ENCODE peak calls at places on chromosomes 12 and 14, in seven cellular contexts. One of them, this sample, is unnamed.

GRCh38 chr14:27077181-27077738 is 479.4 kb upstream of the NOVA1 start:
- DNase-seq in WTC11: no peak
- DNase-seq in BE2C: no peak
- DNase-seq in lower leg skin: no peak
- DNase-seq in neural crest cell: no peak
- DNase-seq in adrenal gland: no peak
- DNase-seq in endothelial cell of umbilical vein: no peak
- DNase-seq in this sample: no peak

GRCh38 chr12:109811624-109811995 is 21.6 kb downstream of the TRPV4 start:
- DNase-seq in lower leg skin: no peak
- DNase-seq in BE2C: no peak
- DNase-seq in adrenal gland: no peak
- DNase-seq in neural crest cell: no peak
- DNase-seq in endothelial cell of umbilical vein: no peak
- DNase-seq in WTC11: no peak
- DNase-seq in this sample: no peak

GRCh38 chr14:23119362-23120327 is 590 bp upstream of the CEBPE start:
- DNase-seq in WTC11: no peak
- DNase-seq in adrenal gland: no peak
- DNase-seq in neural crest cell: no peak
- DNase-seq in endothelial cell of umbilical vein: no peak
- DNase-seq in lower leg skin: no peak
- DNase-seq in BE2C: no peak
- DNase-seq in this sample: no peak

GRCh38 chr14:52551696-52552062 is 626 bp downstream of the TXNDC16 start:
- DNase-seq in lower leg skin: no peak
- DNase-seq in adrenal gland: no peak
- DNase-seq in WTC11: no peak
- DNase-seq in neural crest cell: no peak
- DNase-seq in endothelial cell of umbilical vein: peak; percentile 62
- DNase-seq in BE2C: peak; percentile 25
- DNase-seq in this sample: peak; percentile 44

GRCh38 chr12:130970165-130970907 is 16.6 kb downstream of the ADGRD1 start:
- DNase-seq in endothelial cell of umbilical vein: no peak
- DNase-seq in WTC11: no peak
- DNase-seq in neural crest cell: no peak
- DNase-seq in adrenal gland: no peak
- DNase-seq in BE2C: no peak
- DNase-seq in lower leg skin: peak; percentile 43
- DNase-seq in this sample: no peak

GRCh38 chr14:89060191-89060590 is 235.7 kb downstream of the TTC8 start:
- DNase-seq in lower leg skin: no peak
- DNase-seq in endothelial cell of umbilical vein: no peak
- DNase-seq in BE2C: no peak
- DNase-seq in WTC11: no peak
- DNase-seq in neural crest cell: no peak
- DNase-seq in adrenal gland: peak; percentile 23
- DNase-seq in this sample: peak; percentile 6

GRCh38 chr14:61438860-61439765 is 117.7 kb downstream of the PRKCH start:
- DNase-seq in WTC11: peak; percentile 28
- DNase-seq in adrenal gland: peak; percentile 32
- DNase-seq in BE2C: no peak
- DNase-seq in endothelial cell of umbilical vein: peak; percentile 91
- DNase-seq in neural crest cell: no peak
- DNase-seq in lower leg skin: peak; percentile 89
- DNase-seq in this sample: peak; percentile 82

GRCh38 chr14:53999061-53999488 is 42.5 kb upstream of the BMP4 start:
- DNase-seq in endothelial cell of umbilical vein: no peak
- DNase-seq in lower leg skin: no peak
- DNase-seq in neural crest cell: no peak
- DNase-seq in adrenal gland: no peak
- DNase-seq in WTC11: no peak
- DNase-seq in BE2C: no peak
- DNase-seq in this sample: peak; percentile 48

GRCh38 chr14:39266871-39267591 is 33.3 kb downstream of the MIA2 start:
- DNase-seq in adrenal gland: peak; percentile 83
- DNase-seq in WTC11: peak; percentile 82
- DNase-seq in neural crest cell: peak; percentile 75
- DNase-seq in BE2C: peak; percentile 83
- DNase-seq in lower leg skin: peak; percentile 95
- DNase-seq in endothelial cell of umbilical vein: peak; percentile 86
- DNase-seq in this sample: peak; percentile 85

GRCh38 chr12:108218911-108219310 is 89.8 kb downstream of the WSCD2 start:
- DNase-seq in lower leg skin: no peak
- DNase-seq in WTC11: no peak
- DNase-seq in neural crest cell: no peak
- DNase-seq in BE2C: no peak
- DNase-seq in endothelial cell of umbilical vein: no peak
- DNase-seq in adrenal gland: no peak
- DNase-seq in this sample: no peak

GRCh38 chr12:117025481-117026151 is 73.6 kb downstream of the TESC start:
- DNase-seq in lower leg skin: peak; percentile 91
- DNase-seq in neural crest cell: peak; percentile 70
- DNase-seq in BE2C: peak; percentile 77
- DNase-seq in WTC11: peak; percentile 84
- DNase-seq in adrenal gland: peak; percentile 93
- DNase-seq in endothelial cell of umbilical vein: peak; percentile 77
- DNase-seq in this sample: peak; percentile 72

GRCh38 chr12:102676812-102677211 is 196.4 kb upstream of the IGF1 start:
- DNase-seq in adrenal gland: no peak
- DNase-seq in neural crest cell: no peak
- DNase-seq in endothelial cell of umbilical vein: no peak
- DNase-seq in WTC11: no peak
- DNase-seq in BE2C: no peak
- DNase-seq in lower leg skin: no peak
- DNase-seq in this sample: no peak

GRCh38 chr12:98592825-98593322 is 612 bp upstream of the SLC25A3 start:
- DNase-seq in endothelial cell of umbilical vein: no peak
- DNase-seq in WTC11: no peak
- DNase-seq in adrenal gland: no peak
- DNase-seq in BE2C: no peak
- DNase-seq in neural crest cell: no peak
- DNase-seq in lower leg skin: no peak
- DNase-seq in this sample: no peak

GRCh38 chr12:124097681-124098080 is 124.7 kb downstream of the ZNF664 start:
- DNase-seq in neural crest cell: no peak
- DNase-seq in adrenal gland: no peak
- DNase-seq in WTC11: no peak
- DNase-seq in lower leg skin: no peak
- DNase-seq in endothelial cell of umbilical vein: no peak
- DNase-seq in BE2C: no peak
- DNase-seq in this sample: no peak

GRCh38 chr12:111368291-111368683 is 608 bp downstream of the PHETA1 start:
- DNase-seq in adrenal gland: no peak
- DNase-seq in endothelial cell of umbilical vein: peak; percentile 18
- DNase-seq in lower leg skin: peak; percentile 89
- DNase-seq in neural crest cell: peak; percentile 14
- DNase-seq in BE2C: peak; percentile 30
- DNase-seq in WTC11: no peak
- DNase-seq in this sample: no peak

GRCh38 chr14:75254381-75254821 is 24.2 kb upstream of the FOS start:
- DNase-seq in endothelial cell of umbilical vein: no peak
- DNase-seq in WTC11: no peak
- DNase-seq in adrenal gland: no peak
- DNase-seq in BE2C: no peak
- DNase-seq in lower leg skin: peak; percentile 91
- DNase-seq in neural crest cell: no peak
- DNase-seq in this sample: no peak

GRCh38 chr12:123150804-123151678 is at the start of gene PITPNM2:
- DNase-seq in WTC11: peak; percentile 46
- DNase-seq in adrenal gland: peak; percentile 65
- DNase-seq in lower leg skin: peak; percentile 87
- DNase-seq in BE2C: peak; percentile 71
- DNase-seq in neural crest cell: peak; percentile 55
- DNase-seq in endothelial cell of umbilical vein: peak; percentile 41
- DNase-seq in this sample: peak; percentile 55

GRCh38 chr12:68319988-68320623 is 12.1 kb downstream of the MDM1 start:
- DNase-seq in neural crest cell: no peak
- DNase-seq in adrenal gland: no peak
- DNase-seq in WTC11: no peak
- DNase-seq in lower leg skin: no peak
- DNase-seq in BE2C: no peak
- DNase-seq in endothelial cell of umbilical vein: no peak
- DNase-seq in this sample: peak; percentile 92

GRCh38 chr14:54189358-54190354 is 207.2 kb upstream of the CDKN3 start:
- DNase-seq in lower leg skin: no peak
- DNase-seq in endothelial cell of umbilical vein: peak; percentile 76
- DNase-seq in WTC11: no peak
- DNase-seq in adrenal gland: no peak
- DNase-seq in neural crest cell: no peak
- DNase-seq in BE2C: no peak
- DNase-seq in this sample: peak; percentile 67

GRCh38 chr14:63224196-63224595 is 20.0 kb downstream of the RHOJ start:
- DNase-seq in lower leg skin: no peak
- DNase-seq in BE2C: no peak
- DNase-seq in WTC11: no peak
- DNase-seq in adrenal gland: no peak
- DNase-seq in endothelial cell of umbilical vein: no peak
- DNase-seq in neural crest cell: no peak
- DNase-seq in this sample: no peak

DNA sequence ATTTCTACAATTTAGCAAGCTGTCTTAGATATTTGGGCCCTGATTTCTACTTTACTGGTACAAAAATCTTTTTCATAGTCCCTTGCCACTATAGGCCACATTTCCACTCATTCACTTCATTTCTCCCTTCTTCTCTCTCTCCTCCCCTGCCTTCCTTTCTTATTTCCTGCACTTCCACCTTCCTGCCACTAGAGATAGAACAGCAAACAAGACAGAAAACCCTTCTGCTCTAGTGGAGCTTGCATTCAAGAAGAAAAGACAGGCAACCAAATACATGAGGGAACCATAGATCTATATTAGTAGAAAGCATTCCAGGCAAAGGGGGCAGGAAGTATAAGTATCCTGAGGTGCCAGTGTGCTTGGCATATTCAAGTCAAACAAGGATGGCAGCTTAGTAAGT is 623.5 kb downstream of the FLRT2 start:
- DNase-seq in neural crest cell: no peak
- DNase-seq in endothelial cell of umbilical vein: no peak
- DNase-seq in adrenal gland: no peak
- DNase-seq in WTC11: no peak
- DNase-seq in lower leg skin: no peak
- DNase-seq in BE2C: no peak
- DNase-seq in this sample: no peak
- TF ChIP-seq CTCF in neural crest cell: peak; percentile 47
- TF ChIP-seq CTCF in endothelial cell of umbilical vein: no peak
- TF ChIP-seq CTCF in adrenal gland: no peak
- TF ChIP-seq CTCF in WTC11: peak; percentile 44
- TF ChIP-seq CTCF in lower leg skin: no peak
- TF ChIP-seq CTCF in BE2C: peak; percentile 59
- TF ChIP-seq CTCF in this sample: no peak

GRCh38 chr14:68940614-68941185 is 38.4 kb downstream of the ACTN1 start:
- DNase-seq in adrenal gland: no peak
- DNase-seq in BE2C: no peak
- DNase-seq in endothelial cell of umbilical vein: no peak
- DNase-seq in neural crest cell: no peak
- DNase-seq in lower leg skin: no peak
- DNase-seq in WTC11: no peak
- DNase-seq in this sample: no peak

GRCh38 chr14:68942281-68943035 is 36.6 kb downstream of the ACTN1 start:
- DNase-seq in BE2C: no peak
- DNase-seq in WTC11: no peak
- DNase-seq in endothelial cell of umbilical vein: no peak
- DNase-seq in adrenal gland: no peak
- DNase-seq in neural crest cell: no peak
- DNase-seq in lower leg skin: no peak
- DNase-seq in this sample: no peak

GRCh38 chr14:68943107-68943506 is 36.0 kb downstream of the ACTN1 start:
- DNase-seq in neural crest cell: no peak
- DNase-seq in endothelial cell of umbilical vein: no peak
- DNase-seq in WTC11: no peak
- DNase-seq in lower leg skin: no peak
- DNase-seq in BE2C: no peak
- DNase-seq in adrenal gland: no peak
- DNase-seq in this sample: no peak

GRCh38 chr14:68939893-68940613 is 39.0 kb downstream of the ACTN1 start:
- DNase-seq in neural crest cell: no peak
- DNase-seq in WTC11: peak; percentile 40
- DNase-seq in lower leg skin: peak; percentile 90
- DNase-seq in BE2C: peak; percentile 87
- DNase-seq in adrenal gland: peak; percentile 59
- DNase-seq in endothelial cell of umbilical vein: peak; percentile 98
- DNase-seq in this sample: peak; percentile 98

GRCh38 chr14:68941820-68942219 is 37.3 kb downstream of the ACTN1 start:
- DNase-seq in adrenal gland: no peak
- DNase-seq in BE2C: no peak
- DNase-seq in lower leg skin: peak; percentile 92
- DNase-seq in neural crest cell: no peak
- DNase-seq in endothelial cell of umbilical vein: peak; percentile 50
- DNase-seq in WTC11: peak; percentile 78
- DNase-seq in this sample: peak; percentile 92
- TF ChIP-seq CTCF in adrenal gland: no peak
- TF ChIP-seq CTCF in BE2C: peak; percentile 24
- TF ChIP-seq CTCF in lower leg skin: no peak
- TF ChIP-seq CTCF in neural crest cell: no peak
- TF ChIP-seq CTCF in endothelial cell of umbilical vein: peak; percentile 42
- TF ChIP-seq CTCF in WTC11: no peak
- TF ChIP-seq CTCF in this sample: peak; percentile 61

GRCh38 chr12:73935817-73936216 is 601.8 kb upstream of the ATXN7L3B start:
- DNase-seq in BE2C: no peak
- DNase-seq in neural crest cell: no peak
- DNase-seq in endothelial cell of umbilical vein: no peak
- DNase-seq in lower leg skin: no peak
- DNase-seq in WTC11: no peak
- DNase-seq in adrenal gland: no peak
- DNase-seq in this sample: no peak
- TF ChIP-seq CTCF in BE2C: no peak
- TF ChIP-seq CTCF in neural crest cell: peak; percentile 64
- TF ChIP-seq CTCF in endothelial cell of umbilical vein: no peak
- TF ChIP-seq CTCF in lower leg skin: no peak
- TF ChIP-seq CTCF in WTC11: no peak
- TF ChIP-seq CTCF in adrenal gland: no peak
- TF ChIP-seq CTCF in this sample: no peak

DNA sequence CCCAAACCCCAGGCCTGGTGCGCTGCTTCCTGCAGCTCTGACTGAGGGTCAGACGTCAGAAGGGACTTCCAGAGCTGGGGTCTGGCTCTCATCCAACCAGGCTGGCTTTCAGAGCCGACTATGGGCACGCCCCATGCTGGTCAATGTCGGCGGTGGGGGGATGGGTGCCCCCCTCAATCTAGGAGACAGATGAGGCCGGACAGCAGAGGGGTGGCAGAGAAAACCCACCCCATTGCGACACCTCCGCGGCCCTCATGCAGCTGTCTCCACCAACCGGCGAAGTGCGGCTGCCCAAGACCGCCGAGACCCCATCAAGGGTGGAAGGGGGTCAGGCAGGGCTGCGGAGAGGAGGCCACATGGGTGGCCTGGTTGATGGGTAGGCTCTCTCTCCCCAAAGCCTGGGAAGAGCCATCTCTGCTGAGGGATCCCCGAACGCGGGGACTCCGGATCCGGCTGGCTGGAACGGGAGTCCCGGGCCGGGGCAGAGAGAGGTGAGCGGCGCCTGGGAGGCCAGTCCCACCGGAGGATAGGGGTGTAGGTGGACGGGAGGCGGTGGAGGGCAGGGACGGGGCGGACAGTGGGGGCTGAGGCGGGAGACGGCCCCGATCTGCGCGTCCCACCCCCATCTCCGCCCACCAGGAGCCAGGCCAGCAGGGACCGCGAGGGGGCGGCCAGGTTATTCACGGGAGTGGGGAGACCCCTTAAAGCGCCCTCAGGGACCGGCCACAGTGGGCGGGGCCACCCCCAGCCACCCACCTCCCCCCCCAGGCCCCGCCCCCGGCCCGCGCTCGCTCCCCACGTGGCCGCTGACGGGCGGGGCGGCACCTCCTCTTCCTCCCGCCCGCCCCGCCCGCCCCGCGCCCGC is at the start of gene INF2:
- DNase-seq in adrenal gland: peak; percentile 68
- DNase-seq in lower leg skin: no peak
- DNase-seq in BE2C: peak; percentile 75
- DNase-seq in WTC11: peak; percentile 73
- DNase-seq in neural crest cell: no peak
- DNase-seq in endothelial cell of umbilical vein: peak; percentile 35
- DNase-seq in this sample: peak; percentile 45
- TF ChIP-seq CTCF in adrenal gland: no peak
- TF ChIP-seq CTCF in lower leg skin: no peak
- TF ChIP-seq CTCF in BE2C: no peak
- TF ChIP-seq CTCF in WTC11: no peak
- TF ChIP-seq CTCF in neural crest cell: peak; percentile 27
- TF ChIP-seq CTCF in endothelial cell of umbilical vein: no peak
- TF ChIP-seq CTCF in this sample: no peak

This sample was measured in fibroblast of pulmonary artery.